ENCODE peak calls at places on chromosomes 12 and 14, in six cellular contexts. I, V, S, U, P and E are unnamed samples.
A peak's percentile ranks its signal among the peaks of the same experiment; 100 is the strongest.

GRCh38 chr14:99872786-99873440 is 79.7 kb downstream of the EML1 start:
- DNase-seq in I (no peak), V (peak; percentile 4), S (no peak), U (no peak), P (no peak), E (no peak)

GRCh38 chr12:100127766-100128508 is 14.7 kb downstream of the BLTP3B start:
- DNase-seq in I (no peak), V (peak; percentile 21), S (no peak), U (no peak), P (no peak), E (no peak)

GRCh38 chr14:91257328-91258020 is 13.0 kb upstream of the GPR68 start:
- DNase-seq in I (no peak), V (no peak), S (no peak), U (peak; percentile 16), P (no peak), E (no peak)

GRCh38 chr14:53850714-53851296 is 105.8 kb downstream of the BMP4 start:
- DNase-seq in I (no peak), V (peak; percentile 56), S (no peak), U (no peak), P (no peak), E (no peak)

GRCh38 chr12:52524241-52524897 is 4.2 kb upstream of the KRT5 start:
- DNase-seq in I (no peak), V (no peak), S (peak; percentile 46), U (no peak), P (no peak), E (peak; percentile 36)

GRCh38 chr12:75969768-75970167 is 61.8 kb downstream of the PHLDA1 start:
- DNase-seq in I (no peak), V (no peak), S (no peak), U (no peak), P (no peak), E (no peak)

GRCh38 chr14:68795602-68796417 is 2.9 kb upstream of the ZFP36L1 start:
- DNase-seq in I (no peak), V (peak; percentile 75), S (peak; percentile 81), U (peak; percentile 93), P (peak; percentile 87), E (peak; percentile 78)

GRCh38 chr12:112422531-112422930 is 3.8 kb downstream of the PTPN11 start:
- DNase-seq in I (no peak), V (no peak), S (no peak), U (no peak), P (no peak), E (no peak)

GRCh38 chr14:61503167-61503801 is 181.9 kb downstream of the PRKCH start:
- DNase-seq in I (no peak), V (peak; percentile 93), S (no peak), U (no peak), P (no peak), E (no peak)

GRCh38 chr14:99862111-99862510 is 68.9 kb downstream of the EML1 start:
- DNase-seq in I (no peak), V (no peak), S (no peak), U (no peak), P (no peak), E (no peak)

GRCh38 chr14:21042918-21043317 is 756 bp downstream of the RNASE7 start:
- DNase-seq in I (no peak), V (no peak), S (no peak), U (peak; percentile 52), P (no peak), E (no peak)

GRCh38 chr12:52086366-52086765 is 6.9 kb downstream of the SMIM41 start:
- DNase-seq in I (no peak), V (no peak), S (no peak), U (no peak), P (no peak), E (no peak)

GRCh38 chr14:97978336-97978735 is 1181.2 kb downstream of the VRK1 start:
- DNase-seq in I (peak; percentile 74), V (no peak), S (peak; percentile 76), U (peak; percentile 85), P (peak; percentile 78), E (peak; percentile 77)

GRCh38 chr14:20327005-20327869 is 5.8 kb downstream of the CCNB1IP1 start:
- DNase-seq in I (no peak), V (peak; percentile 75), S (no peak), U (no peak), P (no peak), E (no peak)

GRCh38 chr12:33734871-33735270 is 287.4 kb upstream of the ALG10 start:
- DNase-seq in I (no peak), V (no peak), S (no peak), U (no peak), P (no peak), E (no peak)

GRCh38 chr14:56807586-56808168 is 2.6 kb downstream of the OTX2 start:
- DNase-seq in I (no peak), V (no peak), S (no peak), U (no peak), P (no peak), E (no peak)

GRCh38 chr14:89013098-89013504 is 188.7 kb downstream of the TTC8 start:
- DNase-seq in I (no peak), V (peak; percentile 6), S (no peak), U (no peak), P (peak; percentile 79), E (no peak)

GRCh38 chr12:106078358-106079025 is 60.3 kb downstream of the NUAK1 start:
- DNase-seq in I (no peak), V (peak; percentile 77), S (no peak), U (peak; percentile 92), P (peak; percentile 15), E (no peak)

GRCh38 chr12:110501378-110501721 is 561 bp downstream of the VPS29 start:
- DNase-seq in I (no peak), V (peak; percentile 51), S (no peak), U (peak; percentile 70), P (no peak), E (peak; percentile 38)

GRCh38 chr14:65928995-65929394 is 516.5 kb downstream of the FUT8 start:
- DNase-seq in I (no peak), V (no peak), S (no peak), U (no peak), P (no peak), E (no peak)

GRCh38 chr12:19539836-19540235 is 100.5 kb downstream of the AEBP2 start:
- DNase-seq in I (no peak), V (no peak), S (no peak), U (no peak), P (no peak), E (no peak)

GRCh38 chr12:53065975-53066593 is 13.1 kb downstream of the SPRYD3 start:
- DNase-seq in I (peak; percentile 78), V (peak; percentile 65), S (peak; percentile 86), U (peak; percentile 93), P (peak; percentile 83), E (peak; percentile 71)

GRCh38 chr12:59699408-59700144 is 103.7 kb downstream of the SLC16A7 start:
- DNase-seq in I (no peak), V (no peak), S (no peak), U (no peak), P (no peak), E (no peak)

GRCh38 chr14:91363776-91364523 is 53.7 kb downstream of the CCDC88C start:
- DNase-seq in I (no peak), V (no peak), S (no peak), U (no peak), P (peak; percentile 55), E (no peak)

GRCh38 chr12:6340745-6341438 is 984 bp downstream of the TNFRSF1A start:
- DNase-seq in I (no peak), V (peak; percentile 21), S (no peak), U (peak; percentile 67), P (no peak), E (no peak)

GRCh38 chr12:10027311-10028099 is 3.0 kb upstream of the CLEC9A start:
- DNase-seq in I (no peak), V (peak; percentile 22), S (no peak), U (no peak), P (no peak), E (no peak)
- TF ChIP-seq CTCF in I (no peak), V (no peak), S (no peak), U (no peak), P (no peak), E (no peak)

DNA sequence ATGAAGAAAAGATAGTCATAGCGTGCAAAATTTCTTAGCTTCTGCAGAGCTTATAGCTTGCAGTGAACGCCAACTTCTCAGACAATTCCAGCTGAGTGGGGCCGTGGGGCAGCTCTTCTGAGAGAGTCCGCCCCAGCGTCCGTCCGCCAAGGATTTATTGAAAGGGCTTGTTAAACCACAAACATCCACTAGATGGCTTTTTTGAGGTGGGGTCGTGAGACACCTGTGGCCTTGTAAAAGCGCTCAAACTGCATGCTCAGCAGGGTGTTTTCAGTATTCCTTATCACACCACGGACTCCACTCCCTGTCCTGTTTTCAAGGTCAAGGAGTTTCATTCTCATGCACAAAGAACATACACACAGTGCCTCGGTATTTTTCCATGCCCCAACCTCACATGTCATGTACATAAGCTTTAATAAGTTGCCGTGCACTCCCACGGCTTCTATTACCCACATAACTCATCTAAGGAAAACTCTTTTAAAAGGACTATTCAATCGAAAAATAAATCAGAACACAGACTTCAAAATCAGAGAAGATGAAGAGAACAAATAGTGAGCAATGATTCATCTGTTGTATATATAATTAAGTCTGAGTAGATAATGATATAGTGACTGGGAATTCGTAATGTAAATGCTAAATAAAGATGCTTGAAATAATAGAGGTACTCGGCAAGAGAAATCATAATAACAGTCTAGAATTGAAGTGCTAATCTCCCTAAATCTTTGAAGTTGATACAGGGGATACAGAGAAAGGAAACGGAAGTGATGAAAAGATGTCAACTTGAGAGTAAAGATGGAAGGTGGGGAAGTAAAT is 46.7 kb downstream of the WBP11 start:
- DNase-seq in I (no peak), V (no peak), S (no peak), U (no peak), P (no peak), E (no peak)
- TF ChIP-seq CTCF in I (no peak), V (peak; percentile 40), S (no peak), U (no peak), P (peak; percentile 33), E (peak; percentile 64)

DNA sequence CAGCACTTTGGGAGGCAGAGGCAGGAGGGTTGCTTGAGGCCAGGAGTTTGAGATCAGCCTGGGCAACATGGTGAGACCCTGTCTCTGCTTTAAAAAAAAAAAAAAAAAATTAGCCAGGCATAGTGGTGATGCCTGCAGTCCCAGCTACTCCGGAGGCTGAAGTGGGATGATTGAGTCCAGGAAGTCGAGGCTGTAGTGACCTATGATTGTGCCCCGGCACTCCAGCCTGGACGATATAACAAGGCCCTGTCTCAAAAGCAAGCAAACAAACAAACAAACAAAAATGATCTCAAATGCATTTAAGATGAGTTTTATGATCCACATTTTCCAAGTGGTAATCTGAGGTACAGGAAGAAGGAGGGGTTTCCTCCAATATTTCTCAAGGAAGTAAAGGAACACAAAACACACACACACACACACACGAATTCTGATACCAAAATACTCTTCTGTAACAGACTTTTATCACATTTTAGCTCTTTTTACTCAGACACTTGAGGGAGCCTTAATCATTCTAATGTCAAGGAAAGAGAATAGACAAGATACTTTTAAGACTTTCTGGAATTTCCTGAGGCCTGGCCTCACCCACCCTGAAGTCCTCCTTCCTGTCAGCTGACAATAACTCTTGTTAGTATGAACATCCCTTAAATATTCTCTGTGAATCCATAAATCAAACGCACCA is 44.4 kb upstream of the CERS5 start:
- DNase-seq in I (no peak), V (peak; percentile 70), S (no peak), U (no peak), P (no peak), E (no peak)
- TF ChIP-seq CTCF in I (no peak), V (no peak), S (no peak), U (no peak), P (no peak), E (no peak)

DNA sequence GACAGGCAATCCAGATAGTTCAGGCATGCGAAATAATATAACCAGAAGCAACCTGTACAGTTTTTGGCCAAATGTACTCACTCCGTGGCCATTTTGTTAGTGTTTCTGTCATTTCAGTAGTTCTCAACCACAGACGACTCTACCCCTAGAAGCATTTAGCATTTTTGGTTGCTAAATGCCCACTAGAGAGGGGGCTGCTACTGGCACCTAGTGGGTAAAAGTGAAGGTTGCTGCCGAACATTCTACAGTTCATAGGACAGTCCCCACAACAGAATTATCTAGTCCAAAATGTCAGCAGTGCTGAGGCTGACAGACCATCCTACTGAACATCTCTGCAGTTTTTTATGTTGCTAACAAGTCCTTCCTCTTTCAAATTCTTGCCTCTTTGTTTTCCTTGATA is 107.4 kb downstream of the TSHR start:
- DNase-seq in I (no peak), V (no peak), S (no peak), U (no peak), P (no peak), E (no peak)
- TF ChIP-seq CTCF in I (no peak), V (no peak), S (no peak), U (no peak), P (no peak), E (no peak)